ENCODE peak calls at places on chromosome 15, in five cellular contexts. One of them, this sample, is unnamed.

GRCh38 chr15:58346361-58346760 is 85.4 kb upstream of the LIPC start:
- DNase-seq in GM20000: no peak
- DNase-seq in GM10248: no peak
- DNase-seq in germinal center: no peak
- DNase-seq in cardiac fibroblast: peak; percentile 31
- DNase-seq in this sample: no peak

GRCh38 chr15:70121656-70122297 is 24.1 kb upstream of the TLE3 start:
- DNase-seq in GM20000: no peak
- DNase-seq in GM10248: no peak
- DNase-seq in germinal center: no peak
- DNase-seq in cardiac fibroblast: peak; percentile 89
- DNase-seq in this sample: no peak

GRCh38 chr15:90902996-90903732 is at the start of gene MAN2A2:
- DNase-seq in GM20000: peak; percentile 92
- DNase-seq in GM10248: peak; percentile 88
- DNase-seq in germinal center: peak; percentile 80
- DNase-seq in cardiac fibroblast: peak; percentile 28
- DNase-seq in this sample: peak; percentile 69

GRCh38 chr15:85580914-85581313 is 200.5 kb downstream of the AKAP13 start:
- DNase-seq in GM20000: no peak
- DNase-seq in GM10248: no peak
- DNase-seq in germinal center: peak; percentile 10
- DNase-seq in cardiac fibroblast: peak; percentile 46
- DNase-seq in this sample: no peak

GRCh38 chr15:66580643-66581042 is 14.8 kb upstream of the LCTL start:
- DNase-seq in GM20000: no peak
- DNase-seq in GM10248: no peak
- DNase-seq in germinal center: no peak
- DNase-seq in cardiac fibroblast: peak; percentile 79
- DNase-seq in this sample: no peak

GRCh38 chr15:31660800-31661199 is 334.2 kb downstream of the KLF13 start:
- DNase-seq in GM20000: no peak
- DNase-seq in GM10248: no peak
- DNase-seq in germinal center: no peak
- DNase-seq in cardiac fibroblast: no peak
- DNase-seq in this sample: no peak

GRCh38 chr15:85795669-85796305 is 1.1 kb upstream of the KLHL25 start:
- DNase-seq in GM20000: no peak
- DNase-seq in GM10248: no peak
- DNase-seq in germinal center: no peak
- DNase-seq in cardiac fibroblast: no peak
- DNase-seq in this sample: no peak

GRCh38 chr15:83930813-83931212 is 276.9 kb downstream of the ADAMTSL3 start:
- DNase-seq in GM20000: no peak
- DNase-seq in GM10248: no peak
- DNase-seq in germinal center: no peak
- DNase-seq in cardiac fibroblast: no peak
- DNase-seq in this sample: no peak

GRCh38 chr15:62334581-62334980 is 169.5 kb upstream of the C2CD4B start:
- DNase-seq in GM20000: no peak
- DNase-seq in GM10248: no peak
- DNase-seq in germinal center: no peak
- DNase-seq in cardiac fibroblast: no peak
- DNase-seq in this sample: no peak

GRCh38 chr15:36208868-36209582 is 370.4 kb upstream of the CDIN1 start:
- DNase-seq in GM20000: no peak
- DNase-seq in GM10248: no peak
- DNase-seq in germinal center: no peak
- DNase-seq in cardiac fibroblast: peak; percentile 9
- DNase-seq in this sample: no peak

GRCh38 chr15:84398763-84399701 is 163.5 kb downstream of the GOLGA6L4 start:
- DNase-seq in GM20000: no peak
- DNase-seq in GM10248: no peak
- DNase-seq in germinal center: no peak
- DNase-seq in cardiac fibroblast: no peak
- DNase-seq in this sample: no peak

GRCh38 chr15:51117270-51117669 is 22.6 kb upstream of the TNFAIP8L3 start:
- DNase-seq in GM20000: no peak
- DNase-seq in GM10248: no peak
- DNase-seq in germinal center: no peak
- DNase-seq in cardiac fibroblast: peak; percentile 53
- DNase-seq in this sample: no peak

GRCh38 chr15:60651734-60652141 is 172.8 kb upstream of the ICE2 start:
- DNase-seq in GM20000: no peak
- DNase-seq in GM10248: no peak
- DNase-seq in germinal center: peak; percentile 64
- DNase-seq in cardiac fibroblast: no peak
- DNase-seq in this sample: peak; percentile 78

GRCh38 chr15:89971592-89971997 is 29.5 kb upstream of the ZNF710 start:
- DNase-seq in GM20000: peak; percentile 83
- DNase-seq in GM10248: peak; percentile 73
- DNase-seq in germinal center: peak; percentile 70
- DNase-seq in cardiac fibroblast: peak; percentile 67
- DNase-seq in this sample: peak; percentile 41

GRCh38 chr15:66221126-66221525 is 32.4 kb downstream of the MEGF11 start:
- DNase-seq in GM20000: no peak
- DNase-seq in GM10248: no peak
- DNase-seq in germinal center: no peak
- DNase-seq in cardiac fibroblast: no peak
- DNase-seq in this sample: no peak

GRCh38 chr15:88090406-88091085 is 166.0 kb downstream of the NTRK3 start:
- DNase-seq in GM20000: no peak
- DNase-seq in GM10248: no peak
- DNase-seq in germinal center: no peak
- DNase-seq in cardiac fibroblast: no peak
- DNase-seq in this sample: no peak

GRCh38 chr15:80779658-80780415 is 667 bp downstream of the CEMIP start:
- DNase-seq in GM20000: no peak
- DNase-seq in GM10248: no peak
- DNase-seq in germinal center: no peak
- DNase-seq in cardiac fibroblast: peak; percentile 50
- DNase-seq in this sample: peak; percentile 77